ENCODE peak calls at places on chromosomes 7 and 10, in four cellular contexts. One of them, this sample, is unnamed.

GRCh38 chr10:57222129-57222528 is 861.1 kb upstream of the ZWINT start:
- DNase-seq in pancreas: no peak
- DNase-seq in PC-3: no peak
- DNase-seq in HCT116: no peak
- DNase-seq in this sample: no peak

GRCh38 chr10:63068246-63068645 is 64.9 kb upstream of the NRBF2 start:
- DNase-seq in pancreas: no peak
- DNase-seq in PC-3: peak
- DNase-seq in HCT116: no peak
- DNase-seq in this sample: peak

GRCh38 chr7:128740996-128741395 is 1.8 kb downstream of the CALU start:
- DNase-seq in pancreas: no peak
- DNase-seq in PC-3: no peak
- DNase-seq in HCT116: no peak
- DNase-seq in this sample: no peak

GRCh38 chr7:103573479-103574058 is 127.6 kb upstream of the SLC26A5 start:
- DNase-seq in pancreas: no peak
- DNase-seq in PC-3: peak
- DNase-seq in HCT116: peak
- DNase-seq in this sample: no peak

GRCh38 chr10:100333821-100334469 is 3.9 kb upstream of the PKD2L1 start:
- DNase-seq in pancreas: no peak
- DNase-seq in PC-3: no peak
- DNase-seq in HCT116: no peak
- DNase-seq in this sample: no peak

GRCh38 chr10:1411956-1412355 is 325.4 kb downstream of the ADARB2 start:
- DNase-seq in pancreas: no peak
- DNase-seq in PC-3: no peak
- DNase-seq in HCT116: no peak
- DNase-seq in this sample: no peak

GRCh38 chr7:152899482-152900166 is 140.1 kb downstream of the ACTR3B start:
- DNase-seq in pancreas: peak
- DNase-seq in PC-3: peak
- DNase-seq in HCT116: no peak
- DNase-seq in this sample: no peak

GRCh38 chr7:105188201-105188600 is 174.2 kb downstream of the KMT2E start:
- DNase-seq in pancreas: no peak
- DNase-seq in PC-3: no peak
- DNase-seq in HCT116: no peak
- DNase-seq in this sample: no peak

GRCh38 chr10:132865236-132865635 is 77.1 kb downstream of the CFAP46 start:
- DNase-seq in pancreas: peak
- DNase-seq in PC-3: no peak
- DNase-seq in HCT116: no peak
- DNase-seq in this sample: no peak

GRCh38 chr10:16392661-16393060 is 44.1 kb upstream of the PTER start:
- DNase-seq in pancreas: no peak
- DNase-seq in PC-3: no peak
- DNase-seq in HCT116: no peak
- DNase-seq in this sample: no peak

GRCh38 chr10:90751107-90751997 is 106.5 kb downstream of the HTR7 start:
- DNase-seq in pancreas: no peak
- DNase-seq in PC-3: peak
- DNase-seq in HCT116: peak
- DNase-seq in this sample: peak

GRCh38 chr7:133434246-133434865 is 181.5 kb downstream of the EXOC4 start:
- DNase-seq in pancreas: no peak
- DNase-seq in PC-3: peak
- DNase-seq in HCT116: no peak
- DNase-seq in this sample: peak

GRCh38 chr7:129617178-129617577 is 5.7 kb downstream of the NRF1 start:
- DNase-seq in pancreas: no peak
- DNase-seq in PC-3: no peak
- DNase-seq in HCT116: no peak
- DNase-seq in this sample: peak

GRCh38 chr10:13526952-13527863 is 1.6 kb downstream of the BEND7 start:
- DNase-seq in pancreas: no peak
- DNase-seq in PC-3: peak
- DNase-seq in HCT116: peak
- DNase-seq in this sample: no peak

GRCh38 chr10:80896959-80897358 is 359.3 kb downstream of the SH2D4B start:
- DNase-seq in pancreas: no peak
- DNase-seq in PC-3: no peak
- DNase-seq in HCT116: no peak
- DNase-seq in this sample: no peak

GRCh38 chr7:6015917-6016652 is 7.0 kb downstream of the AIMP2 start:
- DNase-seq in pancreas: no peak
- DNase-seq in PC-3: no peak
- DNase-seq in HCT116: no peak
- DNase-seq in this sample: no peak

GRCh38 chr10:48194830-48195229 is 79.7 kb downstream of the FRMPD2 start:
- DNase-seq in pancreas: no peak
- DNase-seq in PC-3: no peak
- DNase-seq in HCT116: peak
- DNase-seq in this sample: no peak

GRCh38 chr10:29926649-29927048 is 132.7 kb downstream of the JCAD start:
- DNase-seq in pancreas: no peak
- DNase-seq in PC-3: peak
- DNase-seq in HCT116: no peak
- DNase-seq in this sample: no peak

GRCh38 chr7:151992375-151992774 is 33.1 kb upstream of the GALNT11 start:
- DNase-seq in pancreas: peak
- DNase-seq in PC-3: peak
- DNase-seq in HCT116: peak
- DNase-seq in this sample: peak

GRCh38 chr7:32453286-32454011 is 36.7 kb downstream of the LSM5 start:
- DNase-seq in pancreas: no peak
- DNase-seq in PC-3: peak
- DNase-seq in HCT116: no peak
- DNase-seq in this sample: no peak

GRCh38 chr10:49309691-49310371 is 10.9 kb downstream of the C10orf71 start:
- DNase-seq in pancreas: no peak
- DNase-seq in PC-3: no peak
- DNase-seq in HCT116: no peak
- DNase-seq in this sample: peak

GRCh38 chr10:26697922-26698608 is 564 bp downstream of the PDSS1 start:
- DNase-seq in pancreas: no peak
- DNase-seq in PC-3: peak
- DNase-seq in HCT116: no peak
- DNase-seq in this sample: no peak

GRCh38 chr7:76244781-76245391 is 43.2 kb downstream of the SRRM3 start:
- DNase-seq in pancreas: no peak
- DNase-seq in PC-3: no peak
- DNase-seq in HCT116: no peak
- DNase-seq in this sample: no peak

GRCh38 chr10:21820952-21821351 is 182.6 kb downstream of the DNAJC1 start:
- DNase-seq in pancreas: no peak
- DNase-seq in PC-3: no peak
- DNase-seq in HCT116: no peak
- DNase-seq in this sample: no peak

GRCh38 chr7:36044096-36044892 is 108.8 kb upstream of the EEPD1 start:
- DNase-seq in pancreas: no peak
- DNase-seq in PC-3: peak
- DNase-seq in HCT116: no peak
- DNase-seq in this sample: no peak
- H3K27ac ChIP-seq in pancreas: no peak
- H3K27ac ChIP-seq in PC-3: no peak
- H3K27ac ChIP-seq in HCT116: no peak
- H3K27ac ChIP-seq in this sample: no peak

DNA sequence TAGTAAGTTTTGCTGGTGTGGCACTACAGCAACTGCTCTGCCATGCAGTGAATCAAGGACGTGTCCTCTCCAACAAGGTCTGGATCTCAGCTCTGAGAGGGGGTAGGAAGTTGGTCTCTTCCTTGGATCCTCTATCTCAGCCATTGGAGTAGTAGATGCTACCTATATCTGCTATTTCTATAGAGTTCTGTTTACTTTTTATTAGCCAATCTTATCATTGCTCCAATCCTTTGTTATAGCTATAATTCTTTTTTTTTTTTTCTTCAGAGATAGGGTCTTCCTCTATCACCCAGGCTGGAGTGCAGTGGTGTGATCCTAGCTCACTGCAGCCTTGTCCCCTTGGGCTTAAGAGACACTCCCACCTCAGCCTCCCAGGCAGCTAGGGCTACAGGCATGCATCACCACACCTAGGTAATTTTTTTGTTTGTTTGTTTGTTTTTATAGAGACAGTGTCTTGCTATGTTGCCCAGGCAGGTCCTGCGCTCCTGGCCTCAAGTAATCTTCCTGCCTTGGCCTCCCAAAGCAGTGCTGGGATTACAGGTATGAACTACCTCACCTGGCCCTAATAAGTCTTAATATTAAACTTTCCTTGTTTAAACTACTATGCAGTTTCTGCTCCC is 155.3 kb upstream of the ASAH2 start:
- DNase-seq in pancreas: no peak
- DNase-seq in PC-3: no peak
- DNase-seq in HCT116: no peak
- DNase-seq in this sample: no peak
- H3K27ac ChIP-seq in pancreas: no peak
- H3K27ac ChIP-seq in PC-3: peak
- H3K27ac ChIP-seq in HCT116: peak
- H3K27ac ChIP-seq in this sample: no peak

GRCh38 chr10:42971251-42971599 is 105.6 kb upstream of the RET start:
- DNase-seq in pancreas: no peak
- DNase-seq in PC-3: no peak
- DNase-seq in HCT116: no peak
- DNase-seq in this sample: no peak

GRCh38 chr10:42970451-42971250 is 106.2 kb upstream of the RET start:
- DNase-seq in pancreas: no peak
- DNase-seq in PC-3: no peak
- DNase-seq in HCT116: no peak
- DNase-seq in this sample: no peak

GRCh38 chr10:42969909-42970308 is 107.0 kb upstream of the RET start:
- DNase-seq in pancreas: no peak
- DNase-seq in PC-3: no peak
- DNase-seq in HCT116: no peak
- DNase-seq in this sample: no peak

GRCh38 chr10:42972946-42973345 is 103.9 kb upstream of the RET start:
- DNase-seq in pancreas: no peak
- DNase-seq in PC-3: no peak
- DNase-seq in HCT116: no peak
- DNase-seq in this sample: peak

GRCh38 chr10:42969147-42969546 is 107.7 kb upstream of the RET start:
- DNase-seq in pancreas: no peak
- DNase-seq in PC-3: no peak
- DNase-seq in HCT116: no peak
- DNase-seq in this sample: no peak
- H3K27ac ChIP-seq in pancreas: no peak
- H3K27ac ChIP-seq in PC-3: no peak
- H3K27ac ChIP-seq in HCT116: no peak
- H3K27ac ChIP-seq in this sample: no peak

GRCh38 chr7:2803755-2804154 is 40.4 kb downstream of the GNA12 start:
- DNase-seq in pancreas: no peak
- DNase-seq in PC-3: no peak
- DNase-seq in HCT116: no peak
- DNase-seq in this sample: no peak
- H3K27ac ChIP-seq in pancreas: no peak
- H3K27ac ChIP-seq in PC-3: peak
- H3K27ac ChIP-seq in HCT116: no peak
- H3K27ac ChIP-seq in this sample: no peak